ENCODE peak calls at places on chromosomes 6 and 20, in four cellular contexts. A, Z, O and N are unnamed samples.

GRCh38 chr20:20363449-20364015 is 4.4 kb upstream of the INSM1 start:
- DNase-seq in Z (no peak), A (no peak), O (no peak), N (no peak)

GRCh38 chr6:157432231-157432630 is 51.2 kb downstream of the ZDHHC14 start:
- DNase-seq in Z (no peak), O (no peak), A (no peak), N (no peak)

GRCh38 chr20:24769878-24770627 is 179.0 kb upstream of the CST7 start:
- DNase-seq in A (no peak), O (peak), Z (no peak), N (no peak)

GRCh38 chr20:62637110-62637509 is 5.2 kb upstream of the SLCO4A1 start:
- DNase-seq in O (no peak), A (no peak), Z (no peak), N (no peak)

GRCh38 chr20:20843982-20844381 is 131.5 kb upstream of the RALGAPA2 start:
- DNase-seq in Z (no peak), A (no peak), O (no peak), N (no peak)

GRCh38 chr20:21615617-21616080 is 89.8 kb upstream of the PAX1 start:
- DNase-seq in Z (no peak), O (peak), A (peak), N (peak)

GRCh38 chr20:16279320-16279719 is 293.9 kb downstream of the KIF16B start:
- DNase-seq in O (no peak), A (peak), Z (no peak), N (no peak)

GRCh38 chr6:16762547-16763477 is 1.6 kb upstream of the ATXN1 start:
- DNase-seq in O (peak), A (peak), Z (no peak), N (no peak)

GRCh38 chr6:42211726-42212125 is 5.9 kb downstream of the MRPS10 start:
- DNase-seq in A (no peak), Z (no peak), O (no peak), N (no peak)

GRCh38 chr20:37567671-37568588 is 40.3 kb upstream of the BLCAP start:
- DNase-seq in A (no peak), O (no peak), Z (no peak), N (no peak)

GRCh38 chr20:33812673-33813462 is 1.7 kb downstream of the CHMP4B start:
- DNase-seq in A (no peak), Z (no peak), O (no peak), N (no peak)

GRCh38 chr20:36315545-36316351 is 9.6 kb downstream of the DLGAP4 start:
- DNase-seq in O (no peak), A (no peak), Z (no peak), N (no peak)

GRCh38 chr6:45531999-45532605 is 154.4 kb upstream of the SUPT3H start:
- DNase-seq in O (no peak), A (no peak), Z (no peak), N (no peak)

GRCh38 chr6:167341665-167342655 is 17.1 kb downstream of the TTLL2 start:
- DNase-seq in O (no peak), A (peak), Z (no peak), N (no peak)

GRCh38 chr6:121442591-121442990 is 7.1 kb downstream of the GJA1 start:
- DNase-seq in Z (no peak), O (peak), A (no peak), N (no peak)

GRCh38 chr20:16537025-16537665 is 36.1 kb downstream of the KIF16B start:
- DNase-seq in O (no peak), Z (no peak), A (no peak), N (no peak)

GRCh38 chr6:9064156-9064555 is 628.8 kb upstream of the SLC35B3 start:
- DNase-seq in O (no peak), Z (no peak), A (no peak), N (no peak)

GRCh38 chr6:7902867-7903266 is 7.7 kb downstream of the TXNDC5 start:
- DNase-seq in O (no peak), A (no peak), Z (no peak), N (no peak)

GRCh38 chr20:642398-643174 is 10.4 kb downstream of the SRXN1 start:
- DNase-seq in O (peak), Z (no peak), A (peak), N (peak)

GRCh38 chr6:45727824-45728449 is 287.7 kb downstream of the CLIC5 start:
- DNase-seq in A (no peak), O (no peak), Z (no peak), N (no peak)

GRCh38 chr6:158027590-158028285 is 46.1 kb downstream of the SYNJ2 start:
- DNase-seq in O (no peak), Z (no peak), A (peak), N (no peak)

GRCh38 chr6:156867121-156867520 is 89.9 kb downstream of the ARID1B start:
- DNase-seq in Z (no peak), O (no peak), A (no peak), N (no peak)

GRCh38 chr20:31837896-31838397 is 7.5 kb downstream of the FOXS1 start:
- DNase-seq in A (peak), O (no peak), Z (no peak), N (no peak)

DNA sequence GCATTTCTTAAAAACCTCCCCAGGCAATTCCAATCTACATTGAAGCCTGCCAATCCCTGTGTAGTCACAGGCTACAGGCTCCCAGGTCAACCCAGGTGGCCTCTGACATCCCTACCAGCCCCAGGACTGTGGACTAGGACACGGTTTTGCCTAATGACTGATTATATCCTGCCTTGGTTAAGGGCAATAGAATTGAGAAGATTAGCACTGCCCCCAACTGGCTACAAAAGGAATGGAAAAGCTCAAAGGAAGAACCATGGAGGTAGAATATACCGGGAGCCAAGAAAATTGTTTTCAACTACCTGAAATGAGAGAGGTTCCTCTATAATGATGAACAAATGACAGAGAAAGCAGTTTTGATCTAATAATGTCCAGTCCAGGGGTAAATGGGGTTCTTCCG is 421.1 kb upstream of the AGPAT4 start:
- DNase-seq in A (peak), Z (no peak), O (no peak), N (no peak)
- TF ChIP-seq CTCF in A (peak), Z (no peak), O (peak), N (peak)

GRCh38 chr6:35775031-35775430 is 1.4 kb upstream of the CLPSL2 start:
- DNase-seq in O (no peak), A (no peak), Z (no peak), N (no peak)

GRCh38 chr6:35774116-35774794 is 2.1 kb upstream of the CLPSL2 start:
- DNase-seq in O (no peak), Z (no peak), A (no peak), N (no peak)

GRCh38 chr6:35777356-35778102 is 1.1 kb downstream of the CLPSL2 start:
- DNase-seq in Z (no peak), A (no peak), O (no peak), N (no peak)

GRCh38 chr6:35778437-35778836 is 2.0 kb downstream of the CLPSL2 start:
- DNase-seq in Z (no peak), O (no peak), A (no peak), N (no peak)

DNA sequence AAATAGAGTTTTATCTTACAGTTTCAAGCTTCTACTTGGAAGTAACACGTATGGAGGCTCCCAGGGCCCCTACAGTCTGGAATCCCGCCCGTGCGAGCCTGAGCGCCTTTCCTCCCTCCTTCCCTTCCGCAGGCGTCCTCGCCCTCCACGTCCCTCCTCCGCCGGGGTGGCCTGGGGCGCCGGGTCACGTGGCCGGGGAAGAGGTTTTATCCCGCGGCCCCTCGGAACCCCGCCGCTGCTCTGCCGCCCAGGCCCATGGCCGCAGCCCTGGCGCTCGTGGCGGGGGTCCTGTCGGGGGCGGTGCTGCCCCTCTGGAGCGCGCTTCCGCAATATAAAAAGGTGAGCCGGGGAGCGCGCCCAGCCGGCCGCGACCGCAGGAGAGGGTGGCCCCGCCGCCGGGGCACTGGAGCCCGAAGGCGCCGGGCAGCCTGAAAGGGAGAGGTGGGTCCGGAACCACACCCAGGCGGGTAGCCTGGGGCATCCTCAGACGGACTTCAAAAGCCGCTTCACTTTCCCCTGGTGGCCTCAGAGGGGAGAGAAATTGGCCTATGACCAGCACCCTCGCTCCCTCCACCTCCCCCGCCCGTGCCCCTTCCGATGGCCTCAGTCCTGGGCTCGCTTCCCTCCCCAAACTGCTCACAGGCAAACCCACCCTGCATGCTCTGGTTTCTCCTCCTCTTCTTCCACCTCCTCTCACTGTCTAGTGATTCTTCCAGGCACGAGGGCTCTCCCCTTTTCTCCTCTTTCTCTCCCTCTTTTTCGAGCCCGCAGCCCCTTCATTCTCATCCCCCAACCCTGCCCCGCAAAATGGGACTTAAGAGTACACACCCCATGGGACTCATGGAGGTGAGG is at the start of gene CLPSL2:
- DNase-seq in A (no peak), Z (no peak), O (no peak), N (no peak)
- TF ChIP-seq CTCF in A (no peak), Z (no peak), O (no peak), N (no peak)

GRCh38 chr6:55977959-55978358 is 102.6 kb upstream of the BMP5 start:
- DNase-seq in A (no peak), Z (no peak), O (no peak), N (no peak)

GRCh38 chr6:55983861-55984260 is 108.5 kb upstream of the BMP5 start:
- DNase-seq in Z (no peak), O (no peak), A (no peak), N (no peak)

GRCh38 chr6:55985309-55985708 is 109.9 kb upstream of the BMP5 start:
- DNase-seq in Z (no peak), O (no peak), A (no peak), N (no peak)

GRCh38 chr6:55980627-55981211 is 105.3 kb upstream of the BMP5 start:
- DNase-seq in Z (no peak), A (peak), O (peak), N (no peak)
- TF ChIP-seq CTCF in Z (no peak), A (peak), O (peak), N (peak)

GRCh38 chr6:33851959-33852358 is 48.2 kb upstream of the MLN start:
- DNase-seq in O (no peak), Z (no peak), A (peak), N (no peak)
- TF ChIP-seq CTCF in O (peak), Z (no peak), A (peak), N (peak)

DNA sequence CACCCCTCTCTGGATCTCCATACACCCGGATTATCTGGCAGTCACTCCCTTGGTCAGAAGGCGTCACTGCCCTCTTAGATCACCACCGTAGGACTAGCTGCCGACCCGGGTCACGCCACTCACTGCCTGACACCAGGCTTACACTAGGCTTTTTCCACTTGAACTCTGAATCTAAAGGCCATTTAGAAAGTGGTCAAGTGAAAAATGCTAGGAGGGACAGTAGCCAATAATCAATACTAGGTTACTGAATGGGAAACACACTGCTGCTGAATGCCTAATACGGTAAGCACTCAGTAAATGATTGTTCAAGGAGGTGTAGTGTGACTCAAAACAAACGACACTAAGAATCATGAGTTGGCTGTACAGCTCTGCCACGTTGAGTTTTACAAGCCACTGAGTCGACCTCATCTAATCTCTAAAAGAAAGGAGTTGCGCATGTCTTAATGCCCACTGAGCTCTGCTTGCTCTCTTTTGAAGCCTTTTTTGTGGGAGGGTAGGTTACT is 740 bp upstream of the IBTK start:
- DNase-seq in O (no peak), Z (no peak), A (peak), N (peak)
- TF ChIP-seq CTCF in O (no peak), Z (no peak), A (no peak), N (no peak)

GRCh38 chr6:73182021-73182607 is 43.2 kb downstream of the KHDC1L start:
- DNase-seq in O (no peak), A (no peak), Z (no peak), N (no peak)
- TF ChIP-seq CTCF in O (no peak), A (no peak), Z (no peak), N (no peak)

DNA sequence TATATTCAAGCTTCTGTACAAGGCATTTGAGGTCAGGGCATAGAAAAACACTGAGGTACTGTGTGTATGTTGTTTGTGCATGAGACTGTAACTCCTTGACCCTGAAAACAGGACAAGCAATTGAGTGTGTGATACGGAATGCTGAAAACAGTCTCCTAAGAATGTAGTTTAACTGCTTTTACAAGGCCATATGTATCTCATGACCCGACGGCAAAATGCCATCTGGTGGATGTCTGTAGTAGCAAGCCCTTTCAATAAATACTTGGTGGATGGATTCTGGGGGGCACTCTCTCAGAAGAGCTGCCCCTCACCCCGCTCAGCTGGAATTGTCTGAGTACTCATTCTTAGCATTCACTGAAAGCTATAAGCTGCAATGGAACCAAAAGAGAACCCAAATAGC is 69.3 kb upstream of the EYS start:
- DNase-seq in O (no peak), A (peak), Z (no peak), N (no peak)
- TF ChIP-seq CTCF in O (no peak), A (no peak), Z (no peak), N (peak)